ENCODE peak calls at places on chromosomes 11 and 22, in six cellular contexts. One of them, this sample, is unnamed.

GRCh38 chr22:37043828-37044538 is 7.6 kb upstream of the KCTD17 start:
- DNase-seq in heart left ventricle: peak
- DNase-seq in right lobe of liver: peak
- DNase-seq in HL-60: peak
- DNase-seq in A549: peak
- DNase-seq in psoas muscle: peak
- DNase-seq in this sample: peak

GRCh38 chr11:57214494-57214893 is 22.6 kb downstream of the APLNR start:
- DNase-seq in heart left ventricle: no peak
- DNase-seq in right lobe of liver: no peak
- DNase-seq in HL-60: no peak
- DNase-seq in A549: peak
- DNase-seq in psoas muscle: no peak
- DNase-seq in this sample: no peak

GRCh38 chr11:45023065-45023365 is 72.3 kb upstream of the TP53I11 start:
- DNase-seq in heart left ventricle: no peak
- DNase-seq in right lobe of liver: no peak
- DNase-seq in HL-60: no peak
- DNase-seq in A549: no peak
- DNase-seq in psoas muscle: no peak
- DNase-seq in this sample: no peak

GRCh38 chr22:23696326-23696851 is 5.6 kb downstream of the RGL4 start:
- DNase-seq in heart left ventricle: no peak
- DNase-seq in right lobe of liver: no peak
- DNase-seq in HL-60: peak
- DNase-seq in A549: no peak
- DNase-seq in psoas muscle: peak
- DNase-seq in this sample: no peak

GRCh38 chr11:20647976-20648565 is 21.3 kb upstream of the NELL1 start:
- DNase-seq in heart left ventricle: no peak
- DNase-seq in right lobe of liver: no peak
- DNase-seq in HL-60: no peak
- DNase-seq in A549: peak
- DNase-seq in psoas muscle: no peak
- DNase-seq in this sample: no peak

GRCh38 chr11:98411777-98412176 is 609.0 kb upstream of the CNTN5 start:
- DNase-seq in heart left ventricle: no peak
- DNase-seq in right lobe of liver: no peak
- DNase-seq in HL-60: no peak
- DNase-seq in A549: no peak
- DNase-seq in psoas muscle: no peak
- DNase-seq in this sample: no peak

GRCh38 chr11:13778345-13778744 is 109.9 kb downstream of the FAR1 start:
- DNase-seq in heart left ventricle: no peak
- DNase-seq in right lobe of liver: no peak
- DNase-seq in HL-60: no peak
- DNase-seq in A549: no peak
- DNase-seq in psoas muscle: no peak
- DNase-seq in this sample: no peak

GRCh38 chr11:9691865-9692264 is 28.0 kb downstream of the SWAP70 start:
- DNase-seq in heart left ventricle: no peak
- DNase-seq in right lobe of liver: no peak
- DNase-seq in HL-60: no peak
- DNase-seq in A549: no peak
- DNase-seq in psoas muscle: no peak
- DNase-seq in this sample: no peak

GRCh38 chr22:16932577-16932976 is 75.4 kb downstream of the GAB4 start:
- DNase-seq in heart left ventricle: no peak
- DNase-seq in right lobe of liver: no peak
- DNase-seq in HL-60: no peak
- DNase-seq in A549: no peak
- DNase-seq in psoas muscle: no peak
- DNase-seq in this sample: no peak

GRCh38 chr11:59615132-59615636 is 390 bp downstream of the OSBP start:
- DNase-seq in heart left ventricle: peak
- DNase-seq in right lobe of liver: peak
- DNase-seq in HL-60: no peak
- DNase-seq in A549: peak
- DNase-seq in psoas muscle: peak
- DNase-seq in this sample: peak

GRCh38 chr22:17802822-17803221 is 28.6 kb upstream of the BID start:
- DNase-seq in heart left ventricle: no peak
- DNase-seq in right lobe of liver: no peak
- DNase-seq in HL-60: no peak
- DNase-seq in A549: no peak
- DNase-seq in psoas muscle: no peak
- DNase-seq in this sample: no peak

GRCh38 chr11:113274708-113275582 is 39.4 kb upstream of the TTC12 start:
- DNase-seq in heart left ventricle: no peak
- DNase-seq in right lobe of liver: no peak
- DNase-seq in HL-60: no peak
- DNase-seq in A549: peak
- DNase-seq in psoas muscle: no peak
- DNase-seq in this sample: no peak

GRCh38 chr11:112665291-112665690 is 295.9 kb upstream of the NCAM1 start:
- DNase-seq in heart left ventricle: no peak
- DNase-seq in right lobe of liver: no peak
- DNase-seq in HL-60: no peak
- DNase-seq in A549: no peak
- DNase-seq in psoas muscle: no peak
- DNase-seq in this sample: no peak

GRCh38 chr11:10385696-10386095 is 69.4 kb upstream of the AMPD3 start:
- DNase-seq in heart left ventricle: no peak
- DNase-seq in right lobe of liver: no peak
- DNase-seq in HL-60: no peak
- DNase-seq in A549: no peak
- DNase-seq in psoas muscle: peak
- DNase-seq in this sample: peak

GRCh38 chr11:35077709-35078695 is 61.0 kb upstream of the CD44 start:
- DNase-seq in heart left ventricle: no peak
- DNase-seq in right lobe of liver: no peak
- DNase-seq in HL-60: no peak
- DNase-seq in A549: peak
- DNase-seq in psoas muscle: no peak
- DNase-seq in this sample: no peak

GRCh38 chr22:41822289-41823057 is 10.4 kb upstream of the SREBF2 start:
- DNase-seq in heart left ventricle: no peak
- DNase-seq in right lobe of liver: no peak
- DNase-seq in HL-60: no peak
- DNase-seq in A549: peak
- DNase-seq in psoas muscle: no peak
- DNase-seq in this sample: no peak

GRCh38 chr11:121418625-121419114 is 33.4 kb upstream of the SORL1 start:
- DNase-seq in heart left ventricle: no peak
- DNase-seq in right lobe of liver: peak
- DNase-seq in HL-60: peak
- DNase-seq in A549: no peak
- DNase-seq in psoas muscle: no peak
- DNase-seq in this sample: no peak

GRCh38 chr11:100619484-100619883 is 67.6 kb upstream of the ARHGAP42 start:
- DNase-seq in heart left ventricle: no peak
- DNase-seq in right lobe of liver: no peak
- DNase-seq in HL-60: no peak
- DNase-seq in A549: no peak
- DNase-seq in psoas muscle: no peak
- DNase-seq in this sample: no peak

GRCh38 chr11:33912405-33913361 is 20.8 kb upstream of the LMO2 start:
- DNase-seq in heart left ventricle: no peak
- DNase-seq in right lobe of liver: no peak
- DNase-seq in HL-60: peak
- DNase-seq in A549: peak
- DNase-seq in psoas muscle: peak
- DNase-seq in this sample: no peak

GRCh38 chr22:30192427-30192826 is 54.1 kb downstream of the LIF start:
- DNase-seq in heart left ventricle: no peak
- DNase-seq in right lobe of liver: no peak
- DNase-seq in HL-60: no peak
- DNase-seq in A549: no peak
- DNase-seq in psoas muscle: no peak
- DNase-seq in this sample: no peak

GRCh38 chr11:29120329-29120695 is 896.5 kb downstream of the KCNA4 start:
- DNase-seq in heart left ventricle: no peak
- DNase-seq in right lobe of liver: no peak
- DNase-seq in HL-60: no peak
- DNase-seq in A549: no peak
- DNase-seq in psoas muscle: no peak
- DNase-seq in this sample: no peak
- H3K4me3 ChIP-seq in heart left ventricle: no peak
- H3K4me3 ChIP-seq in right lobe of liver: no peak
- H3K4me3 ChIP-seq in HL-60: no peak
- H3K4me3 ChIP-seq in A549: peak
- H3K4me3 ChIP-seq in psoas muscle: no peak
- H3K4me3 ChIP-seq in this sample: no peak

GRCh38 chr22:39174498-39175120 is 22.1 kb upstream of the CBX7 start:
- DNase-seq in heart left ventricle: peak
- DNase-seq in right lobe of liver: peak
- DNase-seq in HL-60: no peak
- DNase-seq in A549: no peak
- DNase-seq in psoas muscle: peak
- DNase-seq in this sample: peak

GRCh38 chr22:39175127-39176066 is 22.9 kb upstream of the CBX7 start:
- DNase-seq in heart left ventricle: no peak
- DNase-seq in right lobe of liver: peak
- DNase-seq in HL-60: no peak
- DNase-seq in A549: no peak
- DNase-seq in psoas muscle: no peak
- DNase-seq in this sample: no peak

GRCh38 chr22:39177456-39177775 is 24.9 kb upstream of the CBX7 start:
- DNase-seq in heart left ventricle: no peak
- DNase-seq in right lobe of liver: no peak
- DNase-seq in HL-60: no peak
- DNase-seq in A549: no peak
- DNase-seq in psoas muscle: no peak
- DNase-seq in this sample: no peak

GRCh38 chr22:39176673-39177455 is 24.4 kb upstream of the CBX7 start:
- DNase-seq in heart left ventricle: no peak
- DNase-seq in right lobe of liver: no peak
- DNase-seq in HL-60: no peak
- DNase-seq in A549: no peak
- DNase-seq in psoas muscle: no peak
- DNase-seq in this sample: no peak

DNA sequence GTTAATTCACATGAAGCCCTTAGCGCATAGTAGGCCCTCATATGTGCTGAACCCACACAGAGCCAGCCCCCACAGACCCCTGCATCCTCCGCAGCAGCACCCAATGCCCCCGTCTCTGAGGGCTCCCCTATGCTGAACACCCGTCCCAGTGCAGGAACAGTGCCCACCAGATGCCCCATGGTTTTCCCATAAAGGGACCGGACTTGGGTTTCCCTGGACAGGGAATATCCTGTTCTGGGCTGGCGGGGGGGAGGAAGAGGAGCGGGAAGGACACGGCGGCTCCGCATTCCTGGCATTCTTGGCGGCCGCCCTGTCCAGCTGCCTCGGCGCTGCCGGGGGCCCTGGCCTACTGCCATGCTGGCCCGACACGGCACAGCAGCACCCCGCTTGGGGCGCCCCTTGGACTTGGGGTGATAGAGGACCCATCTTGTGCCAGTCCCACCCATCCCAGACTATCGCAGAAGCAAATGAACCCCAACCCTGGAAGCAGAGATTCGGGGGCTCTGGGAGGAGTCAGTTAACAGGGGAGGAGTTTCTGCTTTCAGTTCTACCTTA is 23.7 kb upstream of the CBX7 start:
- DNase-seq in heart left ventricle: peak
- DNase-seq in right lobe of liver: peak
- DNase-seq in HL-60: no peak
- DNase-seq in A549: no peak
- DNase-seq in psoas muscle: peak
- DNase-seq in this sample: peak
- TF ChIP-seq CTCF in heart left ventricle: no peak
- TF ChIP-seq CTCF in right lobe of liver: no peak
- TF ChIP-seq CTCF in HL-60: no peak
- TF ChIP-seq CTCF in A549: no peak
- TF ChIP-seq CTCF in psoas muscle: no peak
- TF ChIP-seq CTCF in this sample: no peak

DNA sequence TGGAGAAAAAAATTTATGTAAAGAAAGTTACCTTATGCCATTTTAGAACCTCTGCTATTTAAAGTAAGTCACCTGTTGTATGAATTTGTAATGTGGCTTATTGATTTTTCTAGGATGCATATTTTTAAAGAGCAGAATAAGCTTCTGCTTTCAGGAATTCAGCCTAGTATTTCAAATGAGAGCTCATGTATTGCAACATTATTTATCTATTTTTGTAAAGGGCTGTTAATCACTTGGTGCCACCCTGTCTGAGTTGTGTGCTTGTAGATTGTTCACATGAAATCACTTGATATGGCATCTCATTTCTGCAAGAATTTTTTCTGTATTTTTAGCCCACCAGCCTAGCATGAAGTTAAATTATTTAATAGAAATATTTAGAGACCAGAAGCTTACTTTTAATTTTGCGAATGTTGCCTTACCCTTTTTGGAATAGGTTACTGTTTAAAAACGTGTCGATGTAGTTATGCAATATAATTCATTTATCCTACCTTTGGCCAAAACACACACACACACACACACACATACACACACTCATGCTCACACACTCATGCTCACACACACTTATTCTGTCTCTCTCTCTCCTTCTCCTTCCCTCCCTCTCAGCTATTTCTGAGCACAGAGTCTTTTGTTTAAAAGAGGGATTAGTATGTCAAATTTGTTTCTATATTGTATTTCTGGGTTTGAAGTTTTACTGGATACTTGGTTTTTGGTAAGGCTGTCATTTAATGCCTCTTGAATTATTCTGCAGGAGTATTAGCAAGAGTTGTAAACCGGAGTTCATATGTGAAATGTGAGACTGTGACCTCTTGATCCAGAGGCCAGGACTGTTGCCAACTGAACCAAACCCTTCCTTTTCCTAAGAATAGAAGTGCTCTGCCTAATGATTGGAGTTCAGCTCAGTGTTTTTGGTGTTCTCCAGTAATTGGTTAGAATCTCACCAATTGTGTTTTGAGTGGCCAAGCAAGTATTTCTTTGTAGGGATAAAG is 34.4 kb downstream of the YAP1 start:
- DNase-seq in heart left ventricle: no peak
- DNase-seq in right lobe of liver: no peak
- DNase-seq in HL-60: no peak
- DNase-seq in A549: no peak
- DNase-seq in psoas muscle: no peak
- DNase-seq in this sample: peak
- H3K27ac ChIP-seq in heart left ventricle: peak
- H3K27ac ChIP-seq in right lobe of liver: no peak
- H3K27ac ChIP-seq in HL-60: no peak
- H3K27ac ChIP-seq in A549: peak
- H3K27ac ChIP-seq in psoas muscle: peak
- H3K27ac ChIP-seq in this sample: peak

DNA sequence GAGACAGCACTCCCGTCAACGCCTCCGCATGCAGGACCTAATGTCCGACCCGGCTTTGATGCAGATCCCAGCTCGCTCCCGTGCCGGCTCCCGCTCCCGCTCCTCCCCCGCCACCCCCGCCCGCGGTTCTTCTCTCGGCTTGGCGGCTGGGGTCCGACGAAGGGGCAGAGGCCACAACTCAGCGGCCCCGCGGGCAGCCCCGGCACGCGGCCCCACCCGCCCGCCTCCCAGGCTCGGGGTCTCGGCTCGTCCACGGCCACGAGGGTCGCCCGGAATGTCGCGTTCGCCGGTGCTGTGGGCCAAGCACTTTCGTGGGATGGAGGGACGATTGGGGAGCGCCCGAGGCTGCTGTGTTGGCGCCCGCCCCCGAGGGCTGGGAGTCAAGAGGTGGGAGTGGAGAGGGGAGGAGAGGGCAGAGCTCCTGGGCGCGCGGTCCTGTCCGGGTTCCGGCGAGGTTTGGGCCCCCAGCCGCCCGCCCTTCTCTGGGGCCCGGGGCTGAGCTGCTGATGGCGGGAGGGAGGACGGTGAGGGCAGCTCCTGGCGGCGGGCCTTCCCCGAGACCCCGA is 5.3 kb upstream of the TBX1 start:
- DNase-seq in heart left ventricle: no peak
- DNase-seq in right lobe of liver: no peak
- DNase-seq in HL-60: no peak
- DNase-seq in A549: no peak
- DNase-seq in psoas muscle: no peak
- DNase-seq in this sample: no peak
- H3K4me3 ChIP-seq in heart left ventricle: no peak
- H3K4me3 ChIP-seq in right lobe of liver: no peak
- H3K4me3 ChIP-seq in HL-60: no peak
- H3K4me3 ChIP-seq in A549: no peak
- H3K4me3 ChIP-seq in psoas muscle: no peak
- H3K4me3 ChIP-seq in this sample: no peak

This sample was measured in left ventricle myocardium inferior.